ENCODE peak calls at places on chromosome 9, in nine cellular contexts. One of them, this sample, is unnamed.
A peak's percentile ranks its signal among the peaks of the same experiment; 100 is the strongest.

GRCh38 chr9:18365651-18366050 is 108.3 kb upstream of the ADAMTSL1 start:
- DNase-seq in choroid plexus epithelial cell: no peak
- DNase-seq in NCI-H82: no peak
- DNase-seq in kidney tubule cell: no peak
- DNase-seq in stimulated activated CD8-positive, alpha-beta memory T cell treated with anti-CD3 and anti-CD28 coated beads, Interleukin-15, amount 100 ng/mL, for 24 hours: no peak
- DNase-seq in prostate gland: no peak
- DNase-seq in H9: no peak
- DNase-seq in T-helper 1 cell: no peak
- DNase-seq in T-helper 9 cell: no peak
- DNase-seq in this sample: no peak

GRCh38 chr9:85244856-85245255 is 496.9 kb downstream of the AGTPBP1 start:
- DNase-seq in choroid plexus epithelial cell: no peak
- DNase-seq in NCI-H82: no peak
- DNase-seq in kidney tubule cell: no peak
- DNase-seq in stimulated activated CD8-positive, alpha-beta memory T cell treated with anti-CD3 and anti-CD28 coated beads, Interleukin-15, amount 100 ng/mL, for 24 hours: no peak
- DNase-seq in prostate gland: no peak
- DNase-seq in H9: no peak
- DNase-seq in T-helper 1 cell: no peak
- DNase-seq in T-helper 9 cell: no peak
- DNase-seq in this sample: no peak

GRCh38 chr9:35686222-35687203 is 3.2 kb downstream of the TPM2 start:
- DNase-seq in choroid plexus epithelial cell: peak; percentile 70
- DNase-seq in NCI-H82: no peak
- DNase-seq in kidney tubule cell: no peak
- DNase-seq in stimulated activated CD8-positive, alpha-beta memory T cell treated with anti-CD3 and anti-CD28 coated beads, Interleukin-15, amount 100 ng/mL, for 24 hours: no peak
- DNase-seq in prostate gland: no peak
- DNase-seq in H9: no peak
- DNase-seq in T-helper 1 cell: no peak
- DNase-seq in T-helper 9 cell: no peak
- DNase-seq in this sample: no peak

GRCh38 chr9:92770005-92770995 is 5.7 kb upstream of the BICD2 start:
- DNase-seq in choroid plexus epithelial cell: peak; percentile 29
- DNase-seq in NCI-H82: peak; percentile 45
- DNase-seq in kidney tubule cell: no peak
- DNase-seq in stimulated activated CD8-positive, alpha-beta memory T cell treated with anti-CD3 and anti-CD28 coated beads, Interleukin-15, amount 100 ng/mL, for 24 hours: no peak
- DNase-seq in prostate gland: peak; percentile 55
- DNase-seq in H9: peak; percentile 73
- DNase-seq in T-helper 1 cell: no peak
- DNase-seq in T-helper 9 cell: no peak
- DNase-seq in this sample: no peak

GRCh38 chr9:106639873-106640568 is 222.9 kb upstream of the ZNF462 start:
- DNase-seq in choroid plexus epithelial cell: no peak
- DNase-seq in NCI-H82: peak; percentile 9
- DNase-seq in kidney tubule cell: no peak
- DNase-seq in stimulated activated CD8-positive, alpha-beta memory T cell treated with anti-CD3 and anti-CD28 coated beads, Interleukin-15, amount 100 ng/mL, for 24 hours: no peak
- DNase-seq in prostate gland: peak; percentile 26
- DNase-seq in H9: no peak
- DNase-seq in T-helper 1 cell: no peak
- DNase-seq in T-helper 9 cell: no peak
- DNase-seq in this sample: no peak

GRCh38 chr9:4574657-4575243 is 84.5 kb downstream of the SLC1A1 start:
- DNase-seq in choroid plexus epithelial cell: no peak
- DNase-seq in NCI-H82: no peak
- DNase-seq in kidney tubule cell: no peak
- DNase-seq in stimulated activated CD8-positive, alpha-beta memory T cell treated with anti-CD3 and anti-CD28 coated beads, Interleukin-15, amount 100 ng/mL, for 24 hours: no peak
- DNase-seq in prostate gland: no peak
- DNase-seq in H9: no peak
- DNase-seq in T-helper 1 cell: no peak
- DNase-seq in T-helper 9 cell: no peak
- DNase-seq in this sample: no peak

GRCh38 chr9:86667307-86667706 is 280.0 kb downstream of the GAS1 start:
- DNase-seq in choroid plexus epithelial cell: peak; percentile 64
- DNase-seq in NCI-H82: no peak
- DNase-seq in kidney tubule cell: no peak
- DNase-seq in stimulated activated CD8-positive, alpha-beta memory T cell treated with anti-CD3 and anti-CD28 coated beads, Interleukin-15, amount 100 ng/mL, for 24 hours: no peak
- DNase-seq in prostate gland: no peak
- DNase-seq in H9: no peak
- DNase-seq in T-helper 1 cell: no peak
- DNase-seq in T-helper 9 cell: no peak
- DNase-seq in this sample: no peak

GRCh38 chr9:13279284-13280162 is at the start of gene MPDZ:
- DNase-seq in choroid plexus epithelial cell: peak; percentile 80
- DNase-seq in NCI-H82: peak; percentile 76
- DNase-seq in kidney tubule cell: peak; percentile 70
- DNase-seq in stimulated activated CD8-positive, alpha-beta memory T cell treated with anti-CD3 and anti-CD28 coated beads, Interleukin-15, amount 100 ng/mL, for 24 hours: no peak
- DNase-seq in prostate gland: peak; percentile 47
- DNase-seq in H9: peak; percentile 79
- DNase-seq in T-helper 1 cell: no peak
- DNase-seq in T-helper 9 cell: no peak
- DNase-seq in this sample: peak; percentile 59

GRCh38 chr9:136712690-136713554 is 550 bp downstream of the DIPK1B start:
- DNase-seq in choroid plexus epithelial cell: no peak
- DNase-seq in NCI-H82: no peak
- DNase-seq in kidney tubule cell: no peak
- DNase-seq in stimulated activated CD8-positive, alpha-beta memory T cell treated with anti-CD3 and anti-CD28 coated beads, Interleukin-15, amount 100 ng/mL, for 24 hours: no peak
- DNase-seq in prostate gland: no peak
- DNase-seq in H9: peak; percentile 37
- DNase-seq in T-helper 1 cell: no peak
- DNase-seq in T-helper 9 cell: no peak
- DNase-seq in this sample: no peak

GRCh38 chr9:36934478-36935065 is 99.5 kb downstream of the PAX5 start:
- DNase-seq in choroid plexus epithelial cell: no peak
- DNase-seq in NCI-H82: peak; percentile 10
- DNase-seq in kidney tubule cell: no peak
- DNase-seq in stimulated activated CD8-positive, alpha-beta memory T cell treated with anti-CD3 and anti-CD28 coated beads, Interleukin-15, amount 100 ng/mL, for 24 hours: no peak
- DNase-seq in prostate gland: no peak
- DNase-seq in H9: no peak
- DNase-seq in T-helper 1 cell: no peak
- DNase-seq in T-helper 9 cell: no peak
- DNase-seq in this sample: no peak

GRCh38 chr9:89928521-89929275 is 323.9 kb downstream of the GADD45G start:
- DNase-seq in choroid plexus epithelial cell: no peak
- DNase-seq in NCI-H82: no peak
- DNase-seq in kidney tubule cell: no peak
- DNase-seq in stimulated activated CD8-positive, alpha-beta memory T cell treated with anti-CD3 and anti-CD28 coated beads, Interleukin-15, amount 100 ng/mL, for 24 hours: no peak
- DNase-seq in prostate gland: no peak
- DNase-seq in H9: no peak
- DNase-seq in T-helper 1 cell: no peak
- DNase-seq in T-helper 9 cell: no peak
- DNase-seq in this sample: no peak

GRCh38 chr9:35862328-35862727 is 7.9 kb downstream of the OR13J1 start:
- DNase-seq in choroid plexus epithelial cell: no peak
- DNase-seq in NCI-H82: no peak
- DNase-seq in kidney tubule cell: no peak
- DNase-seq in stimulated activated CD8-positive, alpha-beta memory T cell treated with anti-CD3 and anti-CD28 coated beads, Interleukin-15, amount 100 ng/mL, for 24 hours: no peak
- DNase-seq in prostate gland: no peak
- DNase-seq in H9: no peak
- DNase-seq in T-helper 1 cell: no peak
- DNase-seq in T-helper 9 cell: no peak
- DNase-seq in this sample: no peak

GRCh38 chr9:83425240-83425639 is 113.0 kb downstream of the FRMD3 start:
- DNase-seq in choroid plexus epithelial cell: no peak
- DNase-seq in NCI-H82: peak; percentile 83
- DNase-seq in kidney tubule cell: peak; percentile 87
- DNase-seq in stimulated activated CD8-positive, alpha-beta memory T cell treated with anti-CD3 and anti-CD28 coated beads, Interleukin-15, amount 100 ng/mL, for 24 hours: no peak
- DNase-seq in prostate gland: peak; percentile 10
- DNase-seq in H9: no peak
- DNase-seq in T-helper 1 cell: no peak
- DNase-seq in T-helper 9 cell: no peak
- DNase-seq in this sample: no peak